ENCODE peak calls at places on chromosome 3, in six cellular contexts. One of them, this sample, is unnamed.

GRCh38 chr3:124117486-124117885 is 125.6 kb upstream of the ROPN1 start:
- DNase-seq in ascending aorta: peak
- DNase-seq in astrocyte: peak
- DNase-seq in cardiac muscle cell: no peak
- DNase-seq in psoas muscle: no peak
- DNase-seq in uterus: peak
- DNase-seq in this sample: peak

GRCh38 chr3:14600856-14601610 is 50.5 kb upstream of the CCDC174 start:
- DNase-seq in ascending aorta: no peak
- DNase-seq in astrocyte: no peak
- DNase-seq in cardiac muscle cell: no peak
- DNase-seq in psoas muscle: no peak
- DNase-seq in uterus: no peak
- DNase-seq in this sample: no peak

GRCh38 chr3:13420051-13420816 is at the start of gene NUP210:
- DNase-seq in ascending aorta: no peak
- DNase-seq in astrocyte: no peak
- DNase-seq in cardiac muscle cell: peak
- DNase-seq in psoas muscle: peak
- DNase-seq in uterus: no peak
- DNase-seq in this sample: no peak

GRCh38 chr3:185066251-185066650 is 86.6 kb downstream of the C3orf70 start:
- DNase-seq in ascending aorta: no peak
- DNase-seq in astrocyte: no peak
- DNase-seq in cardiac muscle cell: no peak
- DNase-seq in psoas muscle: no peak
- DNase-seq in uterus: no peak
- DNase-seq in this sample: no peak

GRCh38 chr3:120625199-120625598 is 29.1 kb downstream of the NDUFB4 start:
- DNase-seq in ascending aorta: no peak
- DNase-seq in astrocyte: no peak
- DNase-seq in cardiac muscle cell: no peak
- DNase-seq in psoas muscle: no peak
- DNase-seq in uterus: no peak
- DNase-seq in this sample: no peak

GRCh38 chr3:100590114-100590839 is 19.1 kb upstream of the ADGRG7 start:
- DNase-seq in ascending aorta: peak
- DNase-seq in astrocyte: peak
- DNase-seq in cardiac muscle cell: peak
- DNase-seq in psoas muscle: no peak
- DNase-seq in uterus: peak
- DNase-seq in this sample: peak

GRCh38 chr3:63972196-63972595 is 51.1 kb downstream of the PSMD6 start:
- DNase-seq in ascending aorta: no peak
- DNase-seq in astrocyte: peak
- DNase-seq in cardiac muscle cell: no peak
- DNase-seq in psoas muscle: no peak
- DNase-seq in uterus: no peak
- DNase-seq in this sample: peak

GRCh38 chr3:130839815-130840214 is 54.1 kb upstream of the ATP2C1 start:
- DNase-seq in ascending aorta: no peak
- DNase-seq in astrocyte: no peak
- DNase-seq in cardiac muscle cell: peak
- DNase-seq in psoas muscle: no peak
- DNase-seq in uterus: no peak
- DNase-seq in this sample: no peak

GRCh38 chr3:44469914-44470313 is 7.6 kb downstream of the ZNF445 start:
- DNase-seq in ascending aorta: no peak
- DNase-seq in astrocyte: no peak
- DNase-seq in cardiac muscle cell: no peak
- DNase-seq in psoas muscle: no peak
- DNase-seq in uterus: no peak
- DNase-seq in this sample: no peak

GRCh38 chr3:76122007-76122406 is 336.7 kb upstream of the ZNF717 start:
- DNase-seq in ascending aorta: no peak
- DNase-seq in astrocyte: peak
- DNase-seq in cardiac muscle cell: no peak
- DNase-seq in psoas muscle: no peak
- DNase-seq in uterus: no peak
- DNase-seq in this sample: no peak

DNA sequence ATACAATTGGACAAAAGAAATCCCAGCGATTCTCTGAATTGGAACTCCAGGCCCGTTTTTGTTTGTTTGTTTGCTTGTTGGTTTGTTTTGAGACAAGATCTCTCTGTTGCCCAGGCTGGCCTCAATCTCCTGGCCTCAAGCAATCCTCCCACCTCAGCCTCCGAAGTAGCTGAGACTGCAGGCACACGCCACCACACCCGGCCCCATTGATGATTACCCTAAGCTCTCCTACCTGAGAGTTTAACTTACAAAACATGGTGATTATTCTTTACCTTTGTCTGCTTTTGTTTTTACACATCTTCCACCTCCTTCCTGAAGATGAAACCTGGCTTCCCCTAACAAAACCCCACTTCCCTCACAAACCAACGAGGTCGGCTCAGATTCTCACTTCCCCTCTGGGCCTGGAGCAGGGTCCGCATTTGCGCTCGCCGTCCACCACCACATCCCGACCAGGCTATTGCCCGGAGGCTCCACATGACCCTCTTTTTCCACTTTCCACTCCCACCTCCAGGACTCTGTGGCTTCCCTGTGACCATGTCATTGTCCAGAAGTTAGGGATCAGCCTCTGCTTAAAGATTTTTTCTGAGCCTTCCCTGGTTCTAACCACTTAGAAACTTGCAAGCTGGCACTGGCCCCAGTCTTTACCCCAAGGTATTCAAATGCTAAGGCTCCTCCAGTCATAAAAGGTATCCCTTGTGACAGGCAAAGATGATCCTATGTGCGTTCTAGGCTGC is 14.8 kb downstream of the KLHL6 start:
- DNase-seq in ascending aorta: no peak
- DNase-seq in astrocyte: no peak
- DNase-seq in cardiac muscle cell: no peak
- DNase-seq in psoas muscle: no peak
- DNase-seq in uterus: no peak
- DNase-seq in this sample: no peak
- H3K4me3 ChIP-seq in ascending aorta: no peak
- H3K4me3 ChIP-seq in astrocyte: no peak
- H3K4me3 ChIP-seq in cardiac muscle cell: no peak
- H3K4me3 ChIP-seq in psoas muscle: no peak
- H3K4me3 ChIP-seq in uterus: no peak
- H3K4me3 ChIP-seq in this sample: no peak

GRCh38 chr3:119035014-119035346 is 334 bp upstream of the IGSF11 start:
- DNase-seq in ascending aorta: no peak
- DNase-seq in astrocyte: no peak
- DNase-seq in cardiac muscle cell: no peak
- DNase-seq in psoas muscle: no peak
- DNase-seq in uterus: no peak
- DNase-seq in this sample: no peak
- TF ChIP-seq CTCF in ascending aorta: no peak
- TF ChIP-seq CTCF in astrocyte: no peak
- TF ChIP-seq CTCF in cardiac muscle cell: no peak
- TF ChIP-seq CTCF in psoas muscle: no peak
- TF ChIP-seq CTCF in uterus: no peak
- TF ChIP-seq CTCF in this sample: no peak

GRCh38 chr3:9345041-9345440 is 17.8 kb upstream of the THUMPD3 start:
- DNase-seq in ascending aorta: no peak
- DNase-seq in astrocyte: no peak
- DNase-seq in cardiac muscle cell: no peak
- DNase-seq in psoas muscle: no peak
- DNase-seq in uterus: no peak
- DNase-seq in this sample: no peak
- H3K27ac ChIP-seq in ascending aorta: no peak
- H3K27ac ChIP-seq in astrocyte: no peak
- H3K27ac ChIP-seq in cardiac muscle cell: no peak
- H3K27ac ChIP-seq in psoas muscle: no peak
- H3K27ac ChIP-seq in uterus: no peak
- H3K27ac ChIP-seq in this sample: no peak

GRCh38 chr3:189122120-189122519 is 49.7 kb upstream of the TPRG1 start:
- DNase-seq in ascending aorta: no peak
- DNase-seq in astrocyte: no peak
- DNase-seq in cardiac muscle cell: no peak
- DNase-seq in psoas muscle: no peak
- DNase-seq in uterus: no peak
- DNase-seq in this sample: no peak
- H3K4me3 ChIP-seq in ascending aorta: peak
- H3K4me3 ChIP-seq in astrocyte: no peak
- H3K4me3 ChIP-seq in cardiac muscle cell: no peak
- H3K4me3 ChIP-seq in psoas muscle: peak
- H3K4me3 ChIP-seq in uterus: no peak
- H3K4me3 ChIP-seq in this sample: no peak